ENCODE peak calls at places on chromosomes 3 and 15, in seven cellular contexts. S is WTC11; O is fibroblast of lung; D is cardiac fibroblast; F is activated CD8-positive, alpha-beta T cell treated with anti-CD3 and anti-CD28 coated beads for 36 hours; V is brain microvascular endothelial cell; H is psoas muscle. G is an unnamed sample.

GRCh38 chr3:151011427-151011826 is 38.9 kb upstream of the CLRN1 start:
- DNase-seq in F (no peak), D (peak), S (no peak), V (no peak), O (peak), H (no peak), G (no peak)

GRCh38 chr15:60652870-60653269 is 173.9 kb upstream of the ICE2 start:
- DNase-seq in D (no peak), S (no peak), F (no peak), V (no peak), O (no peak), H (no peak), G (no peak)

GRCh38 chr3:81743096-81744025 is 18.1 kb downstream of the GBE1 start:
- DNase-seq in D (peak), S (no peak), V (peak), F (no peak), O (peak), H (no peak), G (no peak)

GRCh38 chr3:69463546-69463945 is 77.7 kb upstream of the FRMD4B start:
- DNase-seq in S (no peak), O (no peak), D (peak), F (no peak), V (no peak), H (no peak), G (no peak)

GRCh38 chr15:78540955-78541743 is 905 bp downstream of the PSMA4 start:
- DNase-seq in O (peak), F (peak), D (peak), V (no peak), S (no peak), H (no peak), G (no peak)

GRCh38 chr3:127375151-127375937 is 87.5 kb upstream of the PRR20G start:
- DNase-seq in D (no peak), H (no peak), O (no peak), V (no peak), S (no peak), F (no peak), G (no peak)

GRCh38 chr3:177615015-177615414 is 417.7 kb upstream of the TBL1XR1 start:
- DNase-seq in D (peak), V (peak), S (no peak), H (peak), F (no peak), O (peak), G (no peak)

GRCh38 chr15:41577863-41578735 is 19.1 kb downstream of the TYRO3 start:
- DNase-seq in O (no peak), F (no peak), S (no peak), V (no peak), H (no peak), D (no peak), G (no peak)

GRCh38 chr3:155352900-155353490 is 59.5 kb upstream of the STRIT1 start:
- DNase-seq in D (peak), H (no peak), O (peak), S (no peak), V (no peak), F (no peak), G (no peak)

GRCh38 chr3:124383051-124383450 is 347.2 kb upstream of the UMPS start:
- DNase-seq in S (no peak), V (no peak), F (no peak), D (peak), O (no peak), H (no peak), G (no peak)

GRCh38 chr3:118480101-118480860 is 554.4 kb downstream of the IGSF11 start:
- DNase-seq in H (no peak), S (no peak), V (no peak), D (no peak), O (no peak), F (no peak), G (no peak)

GRCh38 chr3:2599471-2599870 is 500.8 kb downstream of the CNTN4 start:
- DNase-seq in H (no peak), S (no peak), V (no peak), F (no peak), D (no peak), O (no peak), G (no peak)

GRCh38 chr15:31347067-31347975 is 20.7 kb downstream of the KLF13 start:
- DNase-seq in S (no peak), F (peak), H (no peak), O (no peak), V (no peak), D (no peak), G (no peak)

GRCh38 chr15:89982315-89983055 is 18.6 kb upstream of the ZNF710 start:
- DNase-seq in F (no peak), D (no peak), S (peak), V (no peak), O (no peak), H (no peak), G (no peak)

GRCh38 chr3:10941972-10942371 is 50.6 kb upstream of the SLC6A1 start:
- DNase-seq in S (peak), V (no peak), D (peak), F (peak), O (no peak), H (no peak), G (peak)

GRCh38 chr3:16789344-16790100 is 95.2 kb upstream of the PLCL2 start:
- DNase-seq in S (no peak), V (no peak), F (peak), H (no peak), D (no peak), O (no peak), G (no peak)

GRCh38 chr15:31277335-31278055 is 49.1 kb upstream of the KLF13 start:
- DNase-seq in F (no peak), H (no peak), S (peak), D (no peak), V (no peak), O (no peak), G (no peak)

GRCh38 chr3:127784865-127785710 is 37.2 kb downstream of the MGLL start:
- DNase-seq in V (no peak), D (no peak), H (no peak), F (no peak), O (no peak), S (no peak), G (no peak)

GRCh38 chr15:65088643-65089021 is 12.1 kb downstream of the KBTBD13 start:
- DNase-seq in F (no peak), S (no peak), D (no peak), H (no peak), V (no peak), O (no peak), G (no peak)

GRCh38 chr15:88449581-88449980 is 17.6 kb downstream of the MRPL46 start:
- DNase-seq in H (no peak), F (no peak), D (no peak), S (no peak), V (no peak), O (no peak), G (no peak)

GRCh38 chr15:101386967-101387366 is 91.9 kb upstream of the SNRPA1 start:
- DNase-seq in F (no peak), S (no peak), H (no peak), D (no peak), O (no peak), V (no peak), G (no peak)

GRCh38 chr15:36887214-36888017 is 212.9 kb downstream of the MEIS2 start:
- DNase-seq in S (peak), O (no peak), F (no peak), D (no peak), H (no peak), V (no peak), G (peak)

GRCh38 chr15:67839358-67839928 is 402 bp downstream of the RNU6-1 start:
- DNase-seq in D (peak), H (no peak), F (no peak), S (no peak), V (no peak), O (peak), G (no peak)

GRCh38 chr3:151316267-151316991 is at the start of gene GPR87:
- DNase-seq in F (peak), D (peak), H (no peak), V (no peak), O (peak), S (no peak), G (no peak)

GRCh38 chr3:126618760-126619159 is 36.2 kb downstream of the TXNRD3 start:
- DNase-seq in H (no peak), D (no peak), S (no peak), F (no peak), O (no peak), V (no peak), G (no peak)

GRCh38 chr3:144018776-144019175 is 47.2 kb downstream of the DIPK2A start:
- DNase-seq in S (no peak), H (no peak), F (no peak), O (peak), D (peak), V (peak), G (no peak)

GRCh38 chr3:110933786-110934415 is 137.7 kb upstream of the NECTIN3 start:
- DNase-seq in D (peak), V (peak), O (peak), F (no peak), S (no peak), H (no peak), G (no peak)

GRCh38 chr3:166688665-166689064 is 691.4 kb downstream of the ZBBX start:
- DNase-seq in F (no peak), H (no peak), V (no peak), S (no peak), D (no peak), O (peak), G (no peak)

GRCh38 chr15:60912984-60913697 is 316.0 kb downstream of the RORA start:
- DNase-seq in F (no peak), S (no peak), V (no peak), O (no peak), H (no peak), D (peak), G (no peak)

GRCh38 chr3:169868369-169868768 is 1.4 kb downstream of the LRRC31 start:
- DNase-seq in V (no peak), D (no peak), F (no peak), H (no peak), S (no peak), O (no peak), G (no peak)

GRCh38 chr3:146715176-146715575 is 110.0 kb upstream of the PLSCR5 start:
- DNase-seq in O (peak), S (no peak), H (no peak), F (no peak), D (peak), V (no peak), G (no peak)

GRCh38 chr3:38564631-38565338 is 68.6 kb downstream of the EXOG start:
- DNase-seq in D (no peak), H (no peak), S (no peak), O (no peak), F (no peak), V (no peak), G (no peak)

GRCh38 chr3:61334783-61335182 is 83.5 kb upstream of the FHIT start:
- DNase-seq in H (no peak), D (no peak), O (no peak), S (no peak), F (no peak), V (no peak), G (no peak)

GRCh38 chr3:61333562-61333961 is 82.3 kb upstream of the FHIT start:
- DNase-seq in D (no peak), O (no peak), F (no peak), S (no peak), H (no peak), V (no peak), G (no peak)

GRCh38 chr3:61331937-61332590 is 80.8 kb upstream of the FHIT start:
- DNase-seq in S (peak), D (no peak), H (no peak), O (no peak), V (no peak), F (no peak), G (no peak)
- TF ChIP-seq CTCF in S (no peak), D (no peak), H (no peak), O (no peak), V (no peak), F (no peak), G (no peak)

DNA sequence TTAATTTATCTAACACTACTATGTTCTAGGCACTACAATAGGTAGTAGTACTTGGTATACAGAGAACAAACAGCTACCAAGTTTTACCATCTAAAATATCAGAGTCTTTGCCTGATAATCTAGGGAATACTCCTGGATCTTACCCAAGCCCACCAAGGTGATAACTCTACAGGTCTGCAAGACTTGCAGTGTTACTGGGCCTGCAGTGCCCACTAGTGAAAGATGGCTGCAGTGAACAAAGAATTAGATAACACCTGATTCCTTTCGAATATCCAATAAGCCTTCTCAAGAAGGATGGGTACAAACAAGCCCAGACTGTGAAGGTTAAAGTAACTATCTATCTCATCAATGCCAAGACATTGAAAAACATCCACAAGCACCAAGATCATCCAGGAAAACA is 317.0 kb upstream of the DCBLD2 start:
- DNase-seq in S (no peak), V (no peak), O (no peak), H (no peak), D (no peak), F (no peak), G (no peak)
- TF ChIP-seq CTCF in S (no peak), V (no peak), O (no peak), H (no peak), D (no peak), F (no peak), G (no peak)

DNA sequence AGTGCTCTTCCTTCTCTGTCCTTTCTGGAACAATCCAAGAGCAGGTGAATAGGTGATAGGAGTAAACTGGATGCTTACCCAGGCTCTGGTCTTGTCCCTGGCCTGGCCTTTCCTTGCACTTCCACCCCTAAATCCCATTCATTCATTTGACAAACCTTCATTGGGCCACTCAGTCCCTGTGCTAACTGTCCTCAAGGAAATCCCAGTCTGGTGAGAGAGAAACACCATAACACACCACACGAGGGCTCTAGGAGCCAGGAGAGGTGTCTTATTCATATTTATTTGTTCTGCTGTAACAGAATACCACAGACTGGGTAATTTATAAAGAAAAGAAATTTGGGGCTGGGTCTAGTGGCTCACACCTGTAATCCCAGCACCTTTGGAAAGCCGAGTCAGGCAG is 22.8 kb downstream of the EFCC1 start:
- DNase-seq in V (no peak), D (peak), O (peak), H (no peak), S (no peak), F (no peak), G (no peak)
- TF ChIP-seq CTCF in V (peak), D (peak), O (no peak), H (no peak), S (no peak), F (no peak), G (no peak)

DNA sequence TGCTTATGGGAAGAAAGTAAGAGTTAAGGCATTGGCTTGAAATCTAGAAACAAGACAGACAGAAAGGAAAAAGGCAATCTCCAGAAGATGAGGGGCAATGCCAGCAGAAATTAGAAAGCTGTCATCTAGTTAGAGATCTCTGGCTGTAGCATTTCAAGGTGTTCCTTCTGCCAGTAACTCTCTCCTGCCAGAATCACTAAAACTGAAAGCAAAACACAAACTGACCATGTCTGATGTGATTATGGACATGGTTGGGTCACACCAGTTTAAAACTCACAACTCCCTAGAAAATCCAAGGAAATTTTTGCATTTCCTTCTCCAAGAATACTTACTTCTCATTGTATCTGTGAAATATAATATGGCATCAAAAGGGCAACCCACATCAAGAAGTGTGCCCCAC is 82.9 kb downstream of the LDHAL6B start:
- DNase-seq in S (no peak), V (no peak), D (no peak), H (no peak), F (no peak), O (no peak), G (no peak)
- TF ChIP-seq CTCF in S (no peak), V (no peak), D (no peak), H (no peak), F (no peak), O (no peak), G (no peak)

GRCh38 chr15:94168250-94168649 is 63.1 kb upstream of the MCTP2 start:
- DNase-seq in V (no peak), O (no peak), H (no peak), F (peak), D (no peak), S (peak), G (no peak)
- TF ChIP-seq CTCF in V (peak), O (no peak), H (no peak), F (peak), D (no peak), S (peak), G (peak)

GRCh38 chr15:99425666-99426301 is 140.0 kb upstream of the MEF2A start:
- DNase-seq in D (peak), H (no peak), F (no peak), V (no peak), S (no peak), O (no peak), G (peak)
- TF ChIP-seq CTCF in D (peak), H (no peak), F (no peak), V (peak), S (no peak), O (no peak), G (no peak)